ENCODE peak calls at places on chromosomes 4 and X, in nine cellular contexts. A is T-cell; U is iris pigment epithelial cell; B is AG08395; O is body of pancreas; J is activated T-cell treated with anti-CD3 and anti-CD28 coated beads, Interleukin-2, amount 50 U/mL, for 72 hours; N is OCI-LY7; Y is activated CD4-positive, alpha-beta T cell treated with anti-CD3 and anti-CD28 coated beads, Interleukin-2, amount 10 ng/mL, durations not matched to agents 7 days and 5 days; S is NCI-H1092. T is an unnamed sample.

GRCh38 chrX:130416785-130417184 is 15.0 kb downstream of the RBMX2 start:
- DNase-seq in J (no peak), Y (no peak), O (no peak), B (no peak), S (no peak), A (no peak), N (no peak), U (no peak), T (no peak)

GRCh38 chr4:47713156-47713834 is 124.6 kb downstream of the CORIN start:
- DNase-seq in U (no peak), A (no peak), J (no peak), O (no peak), S (no peak), N (no peak), Y (no peak), B (no peak), T (peak)

GRCh38 chr4:119739796-119740195 is 111.2 kb upstream of the PDE5A start:
- DNase-seq in J (no peak), A (no peak), U (no peak), N (no peak), Y (no peak), S (no peak), O (no peak), B (no peak), T (peak)

GRCh38 chr4:106160560-106160959 is 155.4 kb downstream of the TBCK start:
- DNase-seq in N (no peak), O (no peak), A (no peak), Y (no peak), B (no peak), S (no peak), J (no peak), U (no peak), T (peak)

GRCh38 chr4:157978680-157979361 is 194.0 kb downstream of the GASK1B start:
- DNase-seq in Y (peak), N (peak), O (peak), U (peak), S (peak), J (peak), B (peak), A (no peak), T (peak)

GRCh38 chr4:68390205-68390604 is 40.3 kb upstream of the YTHDC1 start:
- DNase-seq in O (no peak), B (no peak), U (no peak), Y (no peak), J (no peak), N (no peak), S (no peak), A (no peak), T (no peak)

GRCh38 chr4:19711871-19712270 is 539.8 kb upstream of the SLIT2 start:
- DNase-seq in Y (no peak), U (peak), S (no peak), A (no peak), N (no peak), O (no peak), B (peak), J (no peak), T (peak)

GRCh38 chr4:36349904-36350554 is 68.6 kb downstream of the DTHD1 start:
- DNase-seq in A (no peak), Y (no peak), N (no peak), J (no peak), B (no peak), U (no peak), S (no peak), O (no peak), T (no peak)

GRCh38 chr4:128574706-128575105 is 234.8 kb upstream of the JADE1 start:
- DNase-seq in S (peak), U (peak), O (peak), J (peak), A (peak), Y (peak), N (peak), B (peak), T (peak)

GRCh38 chr4:52910115-52910514 is 48.0 kb downstream of the RASL11B start:
- DNase-seq in A (no peak), S (no peak), J (no peak), U (no peak), N (no peak), O (no peak), Y (no peak), B (no peak), T (no peak)

GRCh38 chrX:29841750-29842149 is 373.6 kb upstream of the MAGEB2 start:
- DNase-seq in B (no peak), Y (no peak), A (no peak), S (no peak), N (no peak), U (peak), O (no peak), J (no peak), T (peak)

T was measured in fibroblast of villous mesenchyme.